ENCODE peak calls at places on chromosomes 11 and 22, in ten cellular contexts. One of them, this sample, is unnamed.

GRCh38 chr11:111039982-111040381 is 205.5 kb upstream of the POU2AF2 start:
- DNase-seq in EH: no peak
- DNase-seq in stimulated activated CD4-positive, alpha-beta T cell treated with anti-CD3 and anti-CD28 coated beads, Interleukin-12 subunit alpha, Interleukin-12 subunit beta, amount 100 ng/mL, for 48 hours: no peak
- DNase-seq in amniotic stem cell: no peak
- DNase-seq in cardiac fibroblast: no peak
- DNase-seq in aorta: no peak
- DNase-seq in left lung: no peak
- DNase-seq in foreskin melanocyte: no peak
- DNase-seq in chondrocyte: no peak
- DNase-seq in left ventricle myocardium superior: no peak
- DNase-seq in this sample: no peak

GRCh38 chr22:42842658-42843370 is 14.3 kb downstream of the ARFGAP3 start:
- DNase-seq in left ventricle myocardium superior: no peak
- DNase-seq in stimulated activated CD4-positive, alpha-beta T cell treated with anti-CD3 and anti-CD28 coated beads, Interleukin-12 subunit alpha, Interleukin-12 subunit beta, amount 100 ng/mL, for 48 hours: no peak
- DNase-seq in amniotic stem cell: no peak
- DNase-seq in aorta: no peak
- DNase-seq in foreskin melanocyte: no peak
- DNase-seq in EH: peak
- DNase-seq in chondrocyte: no peak
- DNase-seq in left lung: no peak
- DNase-seq in cardiac fibroblast: no peak
- DNase-seq in this sample: no peak

GRCh38 chr22:36546092-36546804 is 17.3 kb upstream of the EIF3D start:
- DNase-seq in foreskin melanocyte: no peak
- DNase-seq in left ventricle myocardium superior: peak
- DNase-seq in left lung: no peak
- DNase-seq in cardiac fibroblast: peak
- DNase-seq in chondrocyte: peak
- DNase-seq in amniotic stem cell: peak
- DNase-seq in EH: peak
- DNase-seq in stimulated activated CD4-positive, alpha-beta T cell treated with anti-CD3 and anti-CD28 coated beads, Interleukin-12 subunit alpha, Interleukin-12 subunit beta, amount 100 ng/mL, for 48 hours: no peak
- DNase-seq in aorta: no peak
- DNase-seq in this sample: no peak

GRCh38 chr22:45007247-45007945 is 2.4 kb downstream of the PHF21B start:
- DNase-seq in EH: peak
- DNase-seq in chondrocyte: no peak
- DNase-seq in left ventricle myocardium superior: peak
- DNase-seq in aorta: no peak
- DNase-seq in amniotic stem cell: no peak
- DNase-seq in foreskin melanocyte: peak
- DNase-seq in left lung: peak
- DNase-seq in cardiac fibroblast: peak
- DNase-seq in stimulated activated CD4-positive, alpha-beta T cell treated with anti-CD3 and anti-CD28 coated beads, Interleukin-12 subunit alpha, Interleukin-12 subunit beta, amount 100 ng/mL, for 48 hours: no peak
- DNase-seq in this sample: no peak

GRCh38 chr11:95575517-95575916 is 214.1 kb downstream of the FAM76B start:
- DNase-seq in cardiac fibroblast: peak
- DNase-seq in amniotic stem cell: no peak
- DNase-seq in left lung: no peak
- DNase-seq in aorta: no peak
- DNase-seq in left ventricle myocardium superior: no peak
- DNase-seq in stimulated activated CD4-positive, alpha-beta T cell treated with anti-CD3 and anti-CD28 coated beads, Interleukin-12 subunit alpha, Interleukin-12 subunit beta, amount 100 ng/mL, for 48 hours: no peak
- DNase-seq in chondrocyte: no peak
- DNase-seq in EH: no peak
- DNase-seq in foreskin melanocyte: no peak
- DNase-seq in this sample: no peak

GRCh38 chr11:2258501-2259465 is 11.6 kb downstream of the ASCL2 start:
- DNase-seq in chondrocyte: no peak
- DNase-seq in cardiac fibroblast: no peak
- DNase-seq in left lung: peak
- DNase-seq in aorta: peak
- DNase-seq in amniotic stem cell: no peak
- DNase-seq in EH: no peak
- DNase-seq in foreskin melanocyte: no peak
- DNase-seq in stimulated activated CD4-positive, alpha-beta T cell treated with anti-CD3 and anti-CD28 coated beads, Interleukin-12 subunit alpha, Interleukin-12 subunit beta, amount 100 ng/mL, for 48 hours: no peak
- DNase-seq in left ventricle myocardium superior: no peak
- DNase-seq in this sample: no peak

GRCh38 chr11:130964393-130964792 is 48.1 kb upstream of the SNX19 start:
- DNase-seq in left lung: no peak
- DNase-seq in left ventricle myocardium superior: no peak
- DNase-seq in amniotic stem cell: no peak
- DNase-seq in stimulated activated CD4-positive, alpha-beta T cell treated with anti-CD3 and anti-CD28 coated beads, Interleukin-12 subunit alpha, Interleukin-12 subunit beta, amount 100 ng/mL, for 48 hours: no peak
- DNase-seq in cardiac fibroblast: no peak
- DNase-seq in EH: no peak
- DNase-seq in aorta: no peak
- DNase-seq in chondrocyte: no peak
- DNase-seq in foreskin melanocyte: peak
- DNase-seq in this sample: no peak

GRCh38 chr11:40338739-40339138 is 1120.7 kb downstream of the LRRC4C start:
- DNase-seq in cardiac fibroblast: peak
- DNase-seq in amniotic stem cell: no peak
- DNase-seq in left lung: no peak
- DNase-seq in aorta: no peak
- DNase-seq in EH: peak
- DNase-seq in stimulated activated CD4-positive, alpha-beta T cell treated with anti-CD3 and anti-CD28 coated beads, Interleukin-12 subunit alpha, Interleukin-12 subunit beta, amount 100 ng/mL, for 48 hours: no peak
- DNase-seq in left ventricle myocardium superior: no peak
- DNase-seq in foreskin melanocyte: no peak
- DNase-seq in chondrocyte: no peak
- DNase-seq in this sample: no peak

GRCh38 chr11:1888347-1888753 is 3.3 kb downstream of the PRR33 start:
- DNase-seq in left ventricle myocardium superior: no peak
- DNase-seq in EH: no peak
- DNase-seq in cardiac fibroblast: no peak
- DNase-seq in aorta: peak
- DNase-seq in stimulated activated CD4-positive, alpha-beta T cell treated with anti-CD3 and anti-CD28 coated beads, Interleukin-12 subunit alpha, Interleukin-12 subunit beta, amount 100 ng/mL, for 48 hours: no peak
- DNase-seq in left lung: peak
- DNase-seq in foreskin melanocyte: no peak
- DNase-seq in amniotic stem cell: no peak
- DNase-seq in chondrocyte: no peak
- DNase-seq in this sample: no peak

GRCh38 chr22:30235687-30236170 is 10.8 kb downstream of the LIF start:
- DNase-seq in aorta: no peak
- DNase-seq in stimulated activated CD4-positive, alpha-beta T cell treated with anti-CD3 and anti-CD28 coated beads, Interleukin-12 subunit alpha, Interleukin-12 subunit beta, amount 100 ng/mL, for 48 hours: no peak
- DNase-seq in left lung: peak
- DNase-seq in amniotic stem cell: peak
- DNase-seq in chondrocyte: peak
- DNase-seq in left ventricle myocardium superior: no peak
- DNase-seq in cardiac fibroblast: no peak
- DNase-seq in EH: peak
- DNase-seq in foreskin melanocyte: no peak
- DNase-seq in this sample: no peak